ENCODE peak calls at places on chromosomes 3 and 15, in four cellular contexts. X, P, E and B are unnamed samples.

GRCh38 chr3:149936812-149937230 is 33.9 kb downstream of the PFN2 start:
- DNase-seq in X (peak; percentile 88), P (peak; percentile 69), E (peak; percentile 54), B (peak; percentile 35)

GRCh38 chr3:128447561-128448013 is 19.1 kb downstream of the DNAJB8 start:
- DNase-seq in X (no peak), P (no peak), E (no peak), B (peak; percentile 12)

GRCh38 chr3:46891132-46891531 is 13.6 kb downstream of the PTH1R start:
- DNase-seq in X (no peak), P (no peak), E (no peak), B (no peak)

GRCh38 chr3:143480306-143480852 is 360.8 kb downstream of the CHST2 start:
- DNase-seq in X (no peak), P (no peak), E (peak; percentile 59), B (peak; percentile 54)

GRCh38 chr3:55162031-55162784 is 234.3 kb upstream of the LRTM1 start:
- DNase-seq in X (no peak), P (no peak), E (no peak), B (no peak)

GRCh38 chr3:38000242-38000916 is 9.8 kb downstream of the VILL start:
- DNase-seq in X (peak; percentile 39), P (no peak), E (no peak), B (peak; percentile 4)

GRCh38 chr3:152197937-152198336 is 70.8 kb upstream of the MBNL1 start:
- DNase-seq in X (no peak), P (no peak), E (no peak), B (no peak)

GRCh38 chr3:190064112-190064511 is 56.6 kb downstream of the P3H2 start:
- DNase-seq in X (no peak), P (no peak), E (no peak), B (no peak)

GRCh38 chr15:29998017-29998416 is 84.7 kb upstream of the GOLGA8J start:
- DNase-seq in X (no peak), P (no peak), E (peak; percentile 42), B (no peak)

GRCh38 chr3:150890320-150890719 is 14.9 kb downstream of the MINDY4B start:
- DNase-seq in X (no peak), P (no peak), E (no peak), B (no peak)

GRCh38 chr3:196471551-196471950 is 32.0 kb downstream of the RNF168 start:
- DNase-seq in X (no peak), P (no peak), E (no peak), B (no peak)

GRCh38 chr15:33126559-33127290 is 67.8 kb downstream of the FMN1 start:
- DNase-seq in X (peak; percentile 72), P (peak; percentile 25), E (peak; percentile 92), B (peak; percentile 70)

GRCh38 chr3:170052398-170052797 is 14.6 kb downstream of the GPR160 start:
- DNase-seq in X (no peak), P (no peak), E (no peak), B (no peak)

GRCh38 chr3:139561959-139562676 is 22.6 kb upstream of the RBP1 start:
- DNase-seq in X (peak; percentile 89), P (peak; percentile 48), E (peak; percentile 70), B (no peak)

GRCh38 chr3:97257942-97258341 is 443.5 kb downstream of the EPHA6 start:
- DNase-seq in X (no peak), P (no peak), E (no peak), B (no peak)

GRCh38 chr3:184563569-184563925 is 2.0 kb downstream of the EPHB3 start:
- DNase-seq in X (peak; percentile 71), P (no peak), E (no peak), B (no peak)

GRCh38 chr3:184561329-184562145 is at the start of gene EPHB3:
- DNase-seq in X (peak; percentile 100), P (peak; percentile 99), E (peak; percentile 97), B (peak; percentile 98)

GRCh38 chr3:184562146-184562861 is 719 bp downstream of the EPHB3 start:
- DNase-seq in X (peak; percentile 73), P (no peak), E (no peak), B (no peak)

GRCh38 chr3:184563941-184564684 is 2.5 kb downstream of the EPHB3 start:
- DNase-seq in X (peak; percentile 72), P (no peak), E (no peak), B (no peak)

GRCh38 chr3:184562875-184563568 is 1.4 kb downstream of the EPHB3 start:
- DNase-seq in X (peak; percentile 70), P (no peak), E (no peak), B (peak; percentile 49)
- H3K4me3 ChIP-seq in X (peak overlapping the region; percentile 98), P (peak overlapping the region; percentile 66), E (peak overlapping the region; percentile 59), B (peak overlapping the region; percentile 35)

GRCh38 chr15:74430510-74430951 is 3.2 kb downstream of the SEMA7A start:
- DNase-seq in X (no peak), P (no peak), E (no peak), B (no peak)
- H3K4me1 ChIP-seq in X (peaks cover 9% of the 10 kb centered on the region), P (peaks cover 35% of the 10 kb centered on the region), E (no peaks in the 10 kb centered on the region), B (peaks cover 8% of the 10 kb centered on the region)

GRCh38 chr3:48427630-48427962 is 2.3 kb downstream of the PLXNB1 start:
- DNase-seq in X (no peak), P (no peak), E (peak; percentile 21), B (peak; percentile 55)
- H3K4me3 ChIP-seq in X (peak overlapping the region; percentile 84), P (no peak overlapping the region), E (peak overlapping the region; percentile 76), B (no peak overlapping the region)

GRCh38 chr3:48431224-48432029 is 1.5 kb upstream of the PLXNB1 start:
- DNase-seq in X (no peak), P (no peak), E (no peak), B (no peak)

GRCh38 chr3:48432411-48433371 is 2.8 kb upstream of the PLXNB1 start:
- DNase-seq in X (peak; percentile 91), P (peak; percentile 44), E (peak; percentile 65), B (peak; percentile 23)

GRCh38 chr3:48429416-48430358 is at the start of gene PLXNB1:
- DNase-seq in X (peak; percentile 95), P (peak; percentile 84), E (peak; percentile 83), B (peak; percentile 87)

GRCh38 chr3:48428863-48429415 is 947 bp downstream of the PLXNB1 start:
- DNase-seq in X (peak; percentile 80), P (no peak), E (peak; percentile 51), B (peak; percentile 76)

GRCh38 chr3:48430359-48431101 is 644 bp upstream of the PLXNB1 start:
- DNase-seq in X (no peak), P (no peak), E (no peak), B (no peak)
- H3K4me1 ChIP-seq in X (peaks cover 14% of the 10 kb centered on the region), P (peaks cover 34% of the 10 kb centered on the region), E (peaks cover 10% of the 10 kb centered on the region), B (peaks cover 52% of the 10 kb centered on the region)